ENCODE peak calls at places on chromosomes 2 and 18, in six cellular contexts. One of them, this sample, is unnamed.

GRCh38 chr2:24926602-24927252 is 6.7 kb upstream of the ADCY3 start:
- DNase-seq in stimulated activated CD4-positive, alpha-beta T cell treated with anti-CD3 and anti-CD28 coated beads, Interleukin-12 subunit alpha, Interleukin-12 subunit beta, amount 100 ng/mL, for 48 hours: peak
- DNase-seq in heart left ventricle: peak
- DNase-seq in GOT3: no peak
- DNase-seq in sciatic nerve: peak
- DNase-seq in activated naive CD8-positive, alpha-beta T cell treated with anti-CD3 and anti-CD28 coated beads for 36 hours: peak
- DNase-seq in this sample: peak

GRCh38 chr2:47089083-47089464 is 66.0 kb downstream of the STPG4 start:
- DNase-seq in stimulated activated CD4-positive, alpha-beta T cell treated with anti-CD3 and anti-CD28 coated beads, Interleukin-12 subunit alpha, Interleukin-12 subunit beta, amount 100 ng/mL, for 48 hours: no peak
- DNase-seq in heart left ventricle: no peak
- DNase-seq in GOT3: no peak
- DNase-seq in sciatic nerve: peak
- DNase-seq in activated naive CD8-positive, alpha-beta T cell treated with anti-CD3 and anti-CD28 coated beads for 36 hours: no peak
- DNase-seq in this sample: no peak

GRCh38 chr2:206832886-206833285 is 67.5 kb downstream of the FASTKD2 start:
- DNase-seq in stimulated activated CD4-positive, alpha-beta T cell treated with anti-CD3 and anti-CD28 coated beads, Interleukin-12 subunit alpha, Interleukin-12 subunit beta, amount 100 ng/mL, for 48 hours: no peak
- DNase-seq in heart left ventricle: no peak
- DNase-seq in GOT3: no peak
- DNase-seq in sciatic nerve: no peak
- DNase-seq in activated naive CD8-positive, alpha-beta T cell treated with anti-CD3 and anti-CD28 coated beads for 36 hours: no peak
- DNase-seq in this sample: no peak

GRCh38 chr2:204261776-204262175 is 283.5 kb upstream of the PARD3B start:
- DNase-seq in stimulated activated CD4-positive, alpha-beta T cell treated with anti-CD3 and anti-CD28 coated beads, Interleukin-12 subunit alpha, Interleukin-12 subunit beta, amount 100 ng/mL, for 48 hours: no peak
- DNase-seq in heart left ventricle: no peak
- DNase-seq in GOT3: no peak
- DNase-seq in sciatic nerve: no peak
- DNase-seq in activated naive CD8-positive, alpha-beta T cell treated with anti-CD3 and anti-CD28 coated beads for 36 hours: no peak
- DNase-seq in this sample: no peak

GRCh38 chr2:181585732-181586131 is 71.2 kb downstream of the CERKL start:
- DNase-seq in stimulated activated CD4-positive, alpha-beta T cell treated with anti-CD3 and anti-CD28 coated beads, Interleukin-12 subunit alpha, Interleukin-12 subunit beta, amount 100 ng/mL, for 48 hours: no peak
- DNase-seq in heart left ventricle: no peak
- DNase-seq in GOT3: no peak
- DNase-seq in sciatic nerve: no peak
- DNase-seq in activated naive CD8-positive, alpha-beta T cell treated with anti-CD3 and anti-CD28 coated beads for 36 hours: no peak
- DNase-seq in this sample: no peak

GRCh38 chr2:143284087-143284675 is 155.0 kb downstream of the ARHGAP15 start:
- DNase-seq in stimulated activated CD4-positive, alpha-beta T cell treated with anti-CD3 and anti-CD28 coated beads, Interleukin-12 subunit alpha, Interleukin-12 subunit beta, amount 100 ng/mL, for 48 hours: no peak
- DNase-seq in heart left ventricle: no peak
- DNase-seq in GOT3: no peak
- DNase-seq in sciatic nerve: no peak
- DNase-seq in activated naive CD8-positive, alpha-beta T cell treated with anti-CD3 and anti-CD28 coated beads for 36 hours: no peak
- DNase-seq in this sample: peak

GRCh38 chr2:224145751-224146355 is 106.8 kb upstream of the SERPINE2 start:
- DNase-seq in stimulated activated CD4-positive, alpha-beta T cell treated with anti-CD3 and anti-CD28 coated beads, Interleukin-12 subunit alpha, Interleukin-12 subunit beta, amount 100 ng/mL, for 48 hours: no peak
- DNase-seq in heart left ventricle: peak
- DNase-seq in GOT3: no peak
- DNase-seq in sciatic nerve: no peak
- DNase-seq in activated naive CD8-positive, alpha-beta T cell treated with anti-CD3 and anti-CD28 coated beads for 36 hours: no peak
- DNase-seq in this sample: no peak

GRCh38 chr2:240558229-240558885 is 569 bp upstream of the ANKMY1 start:
- DNase-seq in stimulated activated CD4-positive, alpha-beta T cell treated with anti-CD3 and anti-CD28 coated beads, Interleukin-12 subunit alpha, Interleukin-12 subunit beta, amount 100 ng/mL, for 48 hours: no peak
- DNase-seq in heart left ventricle: no peak
- DNase-seq in GOT3: no peak
- DNase-seq in sciatic nerve: no peak
- DNase-seq in activated naive CD8-positive, alpha-beta T cell treated with anti-CD3 and anti-CD28 coated beads for 36 hours: no peak
- DNase-seq in this sample: peak

GRCh38 chr18:23943104-23943503 is 71.5 kb upstream of the TTC39C start:
- DNase-seq in stimulated activated CD4-positive, alpha-beta T cell treated with anti-CD3 and anti-CD28 coated beads, Interleukin-12 subunit alpha, Interleukin-12 subunit beta, amount 100 ng/mL, for 48 hours: no peak
- DNase-seq in heart left ventricle: no peak
- DNase-seq in GOT3: no peak
- DNase-seq in sciatic nerve: no peak
- DNase-seq in activated naive CD8-positive, alpha-beta T cell treated with anti-CD3 and anti-CD28 coated beads for 36 hours: peak
- DNase-seq in this sample: no peak

GRCh38 chr2:31251018-31251417 is 17.1 kb downstream of the EHD3 start:
- DNase-seq in stimulated activated CD4-positive, alpha-beta T cell treated with anti-CD3 and anti-CD28 coated beads, Interleukin-12 subunit alpha, Interleukin-12 subunit beta, amount 100 ng/mL, for 48 hours: no peak
- DNase-seq in heart left ventricle: peak
- DNase-seq in GOT3: no peak
- DNase-seq in sciatic nerve: no peak
- DNase-seq in activated naive CD8-positive, alpha-beta T cell treated with anti-CD3 and anti-CD28 coated beads for 36 hours: no peak
- DNase-seq in this sample: no peak

GRCh38 chr2:38074047-38074774 is 1.7 kb downstream of the CYP1B1 start:
- DNase-seq in stimulated activated CD4-positive, alpha-beta T cell treated with anti-CD3 and anti-CD28 coated beads, Interleukin-12 subunit alpha, Interleukin-12 subunit beta, amount 100 ng/mL, for 48 hours: no peak
- DNase-seq in heart left ventricle: no peak
- DNase-seq in GOT3: no peak
- DNase-seq in sciatic nerve: no peak
- DNase-seq in activated naive CD8-positive, alpha-beta T cell treated with anti-CD3 and anti-CD28 coated beads for 36 hours: peak
- DNase-seq in this sample: peak

GRCh38 chr2:13193900-13194299 is 477.2 kb downstream of the TRIB2 start:
- DNase-seq in stimulated activated CD4-positive, alpha-beta T cell treated with anti-CD3 and anti-CD28 coated beads, Interleukin-12 subunit alpha, Interleukin-12 subunit beta, amount 100 ng/mL, for 48 hours: no peak
- DNase-seq in heart left ventricle: no peak
- DNase-seq in GOT3: no peak
- DNase-seq in sciatic nerve: no peak
- DNase-seq in activated naive CD8-positive, alpha-beta T cell treated with anti-CD3 and anti-CD28 coated beads for 36 hours: no peak
- DNase-seq in this sample: no peak

GRCh38 chr2:18619091-18619490 is 29.7 kb upstream of the NT5C1B start:
- DNase-seq in stimulated activated CD4-positive, alpha-beta T cell treated with anti-CD3 and anti-CD28 coated beads, Interleukin-12 subunit alpha, Interleukin-12 subunit beta, amount 100 ng/mL, for 48 hours: no peak
- DNase-seq in heart left ventricle: no peak
- DNase-seq in GOT3: no peak
- DNase-seq in sciatic nerve: no peak
- DNase-seq in activated naive CD8-positive, alpha-beta T cell treated with anti-CD3 and anti-CD28 coated beads for 36 hours: no peak
- DNase-seq in this sample: no peak

GRCh38 chr2:101665312-101665711 is 32.2 kb upstream of the MAP4K4 start:
- DNase-seq in stimulated activated CD4-positive, alpha-beta T cell treated with anti-CD3 and anti-CD28 coated beads, Interleukin-12 subunit alpha, Interleukin-12 subunit beta, amount 100 ng/mL, for 48 hours: no peak
- DNase-seq in heart left ventricle: no peak
- DNase-seq in GOT3: no peak
- DNase-seq in sciatic nerve: no peak
- DNase-seq in activated naive CD8-positive, alpha-beta T cell treated with anti-CD3 and anti-CD28 coated beads for 36 hours: no peak
- DNase-seq in this sample: no peak

GRCh38 chr2:161238559-161239415 is 69.4 kb upstream of the PSMD14 start:
- DNase-seq in stimulated activated CD4-positive, alpha-beta T cell treated with anti-CD3 and anti-CD28 coated beads, Interleukin-12 subunit alpha, Interleukin-12 subunit beta, amount 100 ng/mL, for 48 hours: peak
- DNase-seq in heart left ventricle: peak
- DNase-seq in GOT3: no peak
- DNase-seq in sciatic nerve: peak
- DNase-seq in activated naive CD8-positive, alpha-beta T cell treated with anti-CD3 and anti-CD28 coated beads for 36 hours: peak
- DNase-seq in this sample: peak

GRCh38 chr2:196278491-196278911 is 107.1 kb upstream of the STK17B start:
- DNase-seq in stimulated activated CD4-positive, alpha-beta T cell treated with anti-CD3 and anti-CD28 coated beads, Interleukin-12 subunit alpha, Interleukin-12 subunit beta, amount 100 ng/mL, for 48 hours: peak
- DNase-seq in heart left ventricle: no peak
- DNase-seq in GOT3: no peak
- DNase-seq in sciatic nerve: no peak
- DNase-seq in activated naive CD8-positive, alpha-beta T cell treated with anti-CD3 and anti-CD28 coated beads for 36 hours: no peak
- DNase-seq in this sample: no peak

GRCh38 chr2:20641123-20641985 is 9.5 kb downstream of the HS1BP3 start:
- DNase-seq in stimulated activated CD4-positive, alpha-beta T cell treated with anti-CD3 and anti-CD28 coated beads, Interleukin-12 subunit alpha, Interleukin-12 subunit beta, amount 100 ng/mL, for 48 hours: no peak
- DNase-seq in heart left ventricle: peak
- DNase-seq in GOT3: peak
- DNase-seq in sciatic nerve: no peak
- DNase-seq in activated naive CD8-positive, alpha-beta T cell treated with anti-CD3 and anti-CD28 coated beads for 36 hours: no peak
- DNase-seq in this sample: peak

GRCh38 chr2:153214349-153214748 is 264.2 kb downstream of the RPRM start:
- DNase-seq in stimulated activated CD4-positive, alpha-beta T cell treated with anti-CD3 and anti-CD28 coated beads, Interleukin-12 subunit alpha, Interleukin-12 subunit beta, amount 100 ng/mL, for 48 hours: no peak
- DNase-seq in heart left ventricle: no peak
- DNase-seq in GOT3: no peak
- DNase-seq in sciatic nerve: no peak
- DNase-seq in activated naive CD8-positive, alpha-beta T cell treated with anti-CD3 and anti-CD28 coated beads for 36 hours: no peak
- DNase-seq in this sample: no peak

GRCh38 chr2:128414351-128414750 is 95.7 kb upstream of the HS6ST1 start:
- DNase-seq in stimulated activated CD4-positive, alpha-beta T cell treated with anti-CD3 and anti-CD28 coated beads, Interleukin-12 subunit alpha, Interleukin-12 subunit beta, amount 100 ng/mL, for 48 hours: no peak
- DNase-seq in heart left ventricle: no peak
- DNase-seq in GOT3: no peak
- DNase-seq in sciatic nerve: peak
- DNase-seq in activated naive CD8-positive, alpha-beta T cell treated with anti-CD3 and anti-CD28 coated beads for 36 hours: no peak
- DNase-seq in this sample: no peak

GRCh38 chr2:65397122-65397521 is 35.3 kb downstream of the SPRED2 start:
- DNase-seq in stimulated activated CD4-positive, alpha-beta T cell treated with anti-CD3 and anti-CD28 coated beads, Interleukin-12 subunit alpha, Interleukin-12 subunit beta, amount 100 ng/mL, for 48 hours: peak
- DNase-seq in heart left ventricle: no peak
- DNase-seq in GOT3: no peak
- DNase-seq in sciatic nerve: no peak
- DNase-seq in activated naive CD8-positive, alpha-beta T cell treated with anti-CD3 and anti-CD28 coated beads for 36 hours: peak
- DNase-seq in this sample: no peak

GRCh38 chr18:41324934-41325333 is 630.1 kb upstream of the PIK3C3 start:
- DNase-seq in stimulated activated CD4-positive, alpha-beta T cell treated with anti-CD3 and anti-CD28 coated beads, Interleukin-12 subunit alpha, Interleukin-12 subunit beta, amount 100 ng/mL, for 48 hours: no peak
- DNase-seq in heart left ventricle: no peak
- DNase-seq in GOT3: no peak
- DNase-seq in sciatic nerve: no peak
- DNase-seq in activated naive CD8-positive, alpha-beta T cell treated with anti-CD3 and anti-CD28 coated beads for 36 hours: no peak
- DNase-seq in this sample: no peak

GRCh38 chr18:58394046-58394445 is 234.8 kb downstream of the ALPK2 start:
- DNase-seq in stimulated activated CD4-positive, alpha-beta T cell treated with anti-CD3 and anti-CD28 coated beads, Interleukin-12 subunit alpha, Interleukin-12 subunit beta, amount 100 ng/mL, for 48 hours: no peak
- DNase-seq in heart left ventricle: no peak
- DNase-seq in GOT3: no peak
- DNase-seq in sciatic nerve: no peak
- DNase-seq in activated naive CD8-positive, alpha-beta T cell treated with anti-CD3 and anti-CD28 coated beads for 36 hours: no peak
- DNase-seq in this sample: no peak

GRCh38 chr2:27824401-27824800 is 52.9 kb downstream of the MRPL33 start:
- DNase-seq in stimulated activated CD4-positive, alpha-beta T cell treated with anti-CD3 and anti-CD28 coated beads, Interleukin-12 subunit alpha, Interleukin-12 subunit beta, amount 100 ng/mL, for 48 hours: no peak
- DNase-seq in heart left ventricle: no peak
- DNase-seq in GOT3: no peak
- DNase-seq in sciatic nerve: no peak
- DNase-seq in activated naive CD8-positive, alpha-beta T cell treated with anti-CD3 and anti-CD28 coated beads for 36 hours: no peak
- DNase-seq in this sample: no peak

GRCh38 chr2:3533836-3534235 is 14.5 kb upstream of the ADI1 start:
- DNase-seq in stimulated activated CD4-positive, alpha-beta T cell treated with anti-CD3 and anti-CD28 coated beads, Interleukin-12 subunit alpha, Interleukin-12 subunit beta, amount 100 ng/mL, for 48 hours: no peak
- DNase-seq in heart left ventricle: no peak
- DNase-seq in GOT3: no peak
- DNase-seq in sciatic nerve: no peak
- DNase-seq in activated naive CD8-positive, alpha-beta T cell treated with anti-CD3 and anti-CD28 coated beads for 36 hours: no peak
- DNase-seq in this sample: no peak

GRCh38 chr2:206160124-206160806 is 570 bp downstream of the EEF1B2 start:
- DNase-seq in stimulated activated CD4-positive, alpha-beta T cell treated with anti-CD3 and anti-CD28 coated beads, Interleukin-12 subunit alpha, Interleukin-12 subunit beta, amount 100 ng/mL, for 48 hours: peak
- DNase-seq in heart left ventricle: no peak
- DNase-seq in GOT3: no peak
- DNase-seq in sciatic nerve: no peak
- DNase-seq in activated naive CD8-positive, alpha-beta T cell treated with anti-CD3 and anti-CD28 coated beads for 36 hours: no peak
- DNase-seq in this sample: peak

GRCh38 chr18:61475931-61476330 is 142.7 kb downstream of the CDH20 start:
- DNase-seq in stimulated activated CD4-positive, alpha-beta T cell treated with anti-CD3 and anti-CD28 coated beads, Interleukin-12 subunit alpha, Interleukin-12 subunit beta, amount 100 ng/mL, for 48 hours: no peak
- DNase-seq in heart left ventricle: no peak
- DNase-seq in GOT3: no peak
- DNase-seq in sciatic nerve: no peak
- DNase-seq in activated naive CD8-positive, alpha-beta T cell treated with anti-CD3 and anti-CD28 coated beads for 36 hours: no peak
- DNase-seq in this sample: no peak

GRCh38 chr2:213069531-213069930 is 81.9 kb downstream of the IKZF2 start:
- DNase-seq in stimulated activated CD4-positive, alpha-beta T cell treated with anti-CD3 and anti-CD28 coated beads, Interleukin-12 subunit alpha, Interleukin-12 subunit beta, amount 100 ng/mL, for 48 hours: no peak
- DNase-seq in heart left ventricle: no peak
- DNase-seq in GOT3: no peak
- DNase-seq in sciatic nerve: no peak
- DNase-seq in activated naive CD8-positive, alpha-beta T cell treated with anti-CD3 and anti-CD28 coated beads for 36 hours: no peak
- DNase-seq in this sample: no peak

GRCh38 chr18:36828157-36828629 is 609 bp downstream of the TPGS2 start:
- DNase-seq in stimulated activated CD4-positive, alpha-beta T cell treated with anti-CD3 and anti-CD28 coated beads, Interleukin-12 subunit alpha, Interleukin-12 subunit beta, amount 100 ng/mL, for 48 hours: no peak
- DNase-seq in heart left ventricle: no peak
- DNase-seq in GOT3: no peak
- DNase-seq in sciatic nerve: peak
- DNase-seq in activated naive CD8-positive, alpha-beta T cell treated with anti-CD3 and anti-CD28 coated beads for 36 hours: no peak
- DNase-seq in this sample: no peak

GRCh38 chr2:191516260-191516659 is 161.7 kb upstream of the NABP1 start:
- DNase-seq in stimulated activated CD4-positive, alpha-beta T cell treated with anti-CD3 and anti-CD28 coated beads, Interleukin-12 subunit alpha, Interleukin-12 subunit beta, amount 100 ng/mL, for 48 hours: no peak
- DNase-seq in heart left ventricle: no peak
- DNase-seq in GOT3: no peak
- DNase-seq in sciatic nerve: no peak
- DNase-seq in activated naive CD8-positive, alpha-beta T cell treated with anti-CD3 and anti-CD28 coated beads for 36 hours: no peak
- DNase-seq in this sample: no peak

GRCh38 chr2:70552501-70553333 is 909 bp downstream of the TGFA start:
- DNase-seq in stimulated activated CD4-positive, alpha-beta T cell treated with anti-CD3 and anti-CD28 coated beads, Interleukin-12 subunit alpha, Interleukin-12 subunit beta, amount 100 ng/mL, for 48 hours: no peak
- DNase-seq in heart left ventricle: no peak
- DNase-seq in GOT3: no peak
- DNase-seq in sciatic nerve: no peak
- DNase-seq in activated naive CD8-positive, alpha-beta T cell treated with anti-CD3 and anti-CD28 coated beads for 36 hours: no peak
- DNase-seq in this sample: no peak

GRCh38 chr18:63131106-63131943 is 188.2 kb downstream of the BCL2 start:
- DNase-seq in stimulated activated CD4-positive, alpha-beta T cell treated with anti-CD3 and anti-CD28 coated beads, Interleukin-12 subunit alpha, Interleukin-12 subunit beta, amount 100 ng/mL, for 48 hours: peak
- DNase-seq in heart left ventricle: no peak
- DNase-seq in GOT3: no peak
- DNase-seq in sciatic nerve: peak
- DNase-seq in activated naive CD8-positive, alpha-beta T cell treated with anti-CD3 and anti-CD28 coated beads for 36 hours: peak
- DNase-seq in this sample: no peak